ENCODE peak calls at places on chromosomes 7 and 10, in nine cellular contexts. One of them, this sample, is unnamed. For H3K36me3, the result is how much of the 10 kb centered on the place peaks cover.

GRCh38 chr10:46314046-46314445 is 27.2 kb downstream of the ANTXRL start:
- DNase-seq in HepG2: no peak
- DNase-seq in heart right ventricle: no peak
- DNase-seq in mammary epithelial cell: no peak
- DNase-seq in transverse colon: no peak
- DNase-seq in heart left ventricle: no peak
- DNase-seq in spleen: peak
- DNase-seq in uterus: no peak
- DNase-seq in CD8-positive, alpha-beta T cell: peak
- DNase-seq in this sample: no peak

GRCh38 chr7:155816996-155817395 is 4.7 kb upstream of the SHH start:
- DNase-seq in HepG2: no peak
- DNase-seq in heart right ventricle: no peak
- DNase-seq in mammary epithelial cell: no peak
- DNase-seq in transverse colon: no peak
- DNase-seq in heart left ventricle: peak
- DNase-seq in spleen: peak
- DNase-seq in uterus: no peak
- DNase-seq in CD8-positive, alpha-beta T cell: no peak
- DNase-seq in this sample: no peak

GRCh38 chr10:2929457-2929856 is 137.9 kb upstream of the PFKP start:
- DNase-seq in HepG2: no peak
- DNase-seq in heart right ventricle: no peak
- DNase-seq in mammary epithelial cell: no peak
- DNase-seq in transverse colon: no peak
- DNase-seq in heart left ventricle: no peak
- DNase-seq in spleen: no peak
- DNase-seq in uterus: no peak
- DNase-seq in CD8-positive, alpha-beta T cell: no peak
- DNase-seq in this sample: no peak

GRCh38 chr7:43295429-43295828 is 183.0 kb downstream of the HECW1 start:
- DNase-seq in HepG2: no peak
- DNase-seq in heart right ventricle: no peak
- DNase-seq in mammary epithelial cell: no peak
- DNase-seq in transverse colon: no peak
- DNase-seq in heart left ventricle: no peak
- DNase-seq in spleen: no peak
- DNase-seq in uterus: no peak
- DNase-seq in CD8-positive, alpha-beta T cell: no peak
- DNase-seq in this sample: no peak

GRCh38 chr7:75054744-75055527 is 18.7 kb downstream of the RCC1L start:
- DNase-seq in HepG2: no peak
- DNase-seq in heart right ventricle: peak
- DNase-seq in mammary epithelial cell: peak
- DNase-seq in transverse colon: no peak
- DNase-seq in heart left ventricle: peak
- DNase-seq in spleen: no peak
- DNase-seq in uterus: peak
- DNase-seq in CD8-positive, alpha-beta T cell: no peak
- DNase-seq in this sample: no peak

GRCh38 chr7:25854608-25855497 is 297.1 kb upstream of the NFE2L3 start:
- DNase-seq in HepG2: peak
- DNase-seq in heart right ventricle: peak
- DNase-seq in mammary epithelial cell: peak
- DNase-seq in transverse colon: peak
- DNase-seq in heart left ventricle: no peak
- DNase-seq in spleen: no peak
- DNase-seq in uterus: peak
- DNase-seq in CD8-positive, alpha-beta T cell: no peak
- DNase-seq in this sample: no peak

GRCh38 chr10:124011464-124011863 is 81.9 kb downstream of the CHST15 start:
- DNase-seq in HepG2: no peak
- DNase-seq in heart right ventricle: no peak
- DNase-seq in mammary epithelial cell: peak
- DNase-seq in transverse colon: no peak
- DNase-seq in heart left ventricle: no peak
- DNase-seq in spleen: peak
- DNase-seq in uterus: no peak
- DNase-seq in CD8-positive, alpha-beta T cell: no peak
- DNase-seq in this sample: no peak

GRCh38 chr10:14485986-14486385 is 155.3 kb upstream of the FRMD4A start:
- DNase-seq in HepG2: no peak
- DNase-seq in heart right ventricle: no peak
- DNase-seq in mammary epithelial cell: no peak
- DNase-seq in transverse colon: no peak
- DNase-seq in heart left ventricle: no peak
- DNase-seq in spleen: no peak
- DNase-seq in uterus: no peak
- DNase-seq in CD8-positive, alpha-beta T cell: no peak
- DNase-seq in this sample: no peak

GRCh38 chr10:76352300-76352699 is 920.9 kb downstream of the LRMDA start:
- DNase-seq in HepG2: no peak
- DNase-seq in heart right ventricle: no peak
- DNase-seq in mammary epithelial cell: peak
- DNase-seq in transverse colon: no peak
- DNase-seq in heart left ventricle: no peak
- DNase-seq in spleen: no peak
- DNase-seq in uterus: no peak
- DNase-seq in CD8-positive, alpha-beta T cell: no peak
- DNase-seq in this sample: no peak

GRCh38 chr7:124922200-124922599 is 7.4 kb downstream of the POT1 start:
- DNase-seq in HepG2: no peak
- DNase-seq in heart right ventricle: no peak
- DNase-seq in mammary epithelial cell: no peak
- DNase-seq in transverse colon: no peak
- DNase-seq in heart left ventricle: no peak
- DNase-seq in spleen: no peak
- DNase-seq in uterus: no peak
- DNase-seq in CD8-positive, alpha-beta T cell: no peak
- DNase-seq in this sample: no peak

DNA sequence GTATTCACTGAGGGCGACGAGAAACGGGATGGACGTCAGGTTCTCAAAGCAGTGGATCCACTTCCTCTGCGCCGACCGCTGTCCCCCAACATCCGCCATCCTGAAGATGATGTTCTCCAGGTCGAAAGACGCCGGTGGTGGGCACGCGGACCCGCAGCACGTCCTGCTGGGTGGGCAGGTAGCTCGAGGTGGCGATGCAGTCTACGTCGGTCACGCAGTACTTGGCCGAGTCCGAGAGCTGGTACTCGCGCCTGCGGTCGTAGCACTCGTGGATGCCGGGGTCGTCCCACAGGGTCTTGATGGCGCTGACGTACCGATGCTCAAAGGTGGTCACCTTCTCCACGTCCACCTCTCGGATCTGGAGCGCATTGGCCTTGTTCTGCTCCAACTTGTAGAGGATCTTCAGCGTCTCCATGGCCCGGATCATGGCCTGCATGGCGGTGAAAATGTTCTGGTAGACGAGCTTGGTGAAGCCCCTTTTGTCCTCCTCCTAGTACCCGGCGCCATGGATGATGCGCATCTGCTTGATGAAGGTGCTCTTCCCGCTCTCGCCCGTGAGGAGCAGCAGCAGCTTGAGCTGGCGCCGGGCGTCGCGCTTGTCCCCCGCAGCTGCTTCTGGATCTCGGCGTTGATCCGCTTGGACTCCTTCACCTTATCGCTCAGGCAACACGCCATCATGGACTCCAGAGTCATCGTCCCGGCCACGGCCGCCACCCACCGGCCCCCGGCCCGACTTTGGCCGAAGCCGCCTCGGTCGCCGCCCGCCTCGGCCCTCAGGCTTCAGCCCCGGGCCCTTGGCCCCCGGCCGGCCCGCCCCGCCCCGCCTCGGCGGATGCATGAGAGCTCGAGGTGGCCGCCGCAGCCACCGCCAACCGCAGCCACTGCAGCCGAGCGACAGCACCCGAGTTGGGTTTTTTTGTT is 122.9 kb upstream of the KCTD7 start:
- DNase-seq in HepG2: no peak
- DNase-seq in heart right ventricle: no peak
- DNase-seq in mammary epithelial cell: no peak
- DNase-seq in transverse colon: no peak
- DNase-seq in heart left ventricle: peak
- DNase-seq in spleen: peak
- DNase-seq in uterus: no peak
- DNase-seq in CD8-positive, alpha-beta T cell: peak
- DNase-seq in this sample: no peak
- H3K4me3 ChIP-seq in HepG2: no peak
- H3K4me3 ChIP-seq in heart right ventricle: peak
- H3K4me3 ChIP-seq in mammary epithelial cell: peak
- H3K4me3 ChIP-seq in transverse colon: peak
- H3K4me3 ChIP-seq in heart left ventricle: peak
- H3K4me3 ChIP-seq in spleen: peak
- H3K4me3 ChIP-seq in uterus: peak
- H3K4me3 ChIP-seq in CD8-positive, alpha-beta T cell: peak
- H3K4me3 ChIP-seq in this sample: no peak

GRCh38 chr7:140924019-140924820 is 509 bp downstream of the BRAF start:
- DNase-seq in HepG2: peak
- DNase-seq in heart right ventricle: peak
- DNase-seq in mammary epithelial cell: peak
- DNase-seq in transverse colon: peak
- DNase-seq in heart left ventricle: peak
- DNase-seq in spleen: no peak
- DNase-seq in uterus: peak
- DNase-seq in CD8-positive, alpha-beta T cell: peak
- DNase-seq in this sample: peak
- TF ChIP-seq CTCF in HepG2: peak
- TF ChIP-seq CTCF in heart right ventricle: no peak
- TF ChIP-seq CTCF in mammary epithelial cell: peak
- TF ChIP-seq CTCF in transverse colon: peak
- TF ChIP-seq CTCF in heart left ventricle: peak
- TF ChIP-seq CTCF in spleen: no peak
- TF ChIP-seq CTCF in uterus: peak
- TF ChIP-seq CTCF in CD8-positive, alpha-beta T cell: no peak
- TF ChIP-seq CTCF in this sample: peak

GRCh38 chr7:100575206-100575631 is 1.5 kb upstream of the SAP25 start:
- DNase-seq in HepG2: no peak
- DNase-seq in heart right ventricle: no peak
- DNase-seq in mammary epithelial cell: no peak
- DNase-seq in transverse colon: no peak
- DNase-seq in heart left ventricle: peak
- DNase-seq in spleen: no peak
- DNase-seq in uterus: no peak
- DNase-seq in CD8-positive, alpha-beta T cell: no peak
- DNase-seq in this sample: no peak
- H3K36me3 ChIP-seq in HepG2: under half
- H3K36me3 ChIP-seq in heart right ventricle: half or more
- H3K36me3 ChIP-seq in mammary epithelial cell: under half
- H3K36me3 ChIP-seq in transverse colon: under half
- H3K36me3 ChIP-seq in heart left ventricle: half or more
- H3K36me3 ChIP-seq in spleen: half or more
- H3K36me3 ChIP-seq in uterus: under half
- H3K36me3 ChIP-seq in CD8-positive, alpha-beta T cell: half or more
- H3K36me3 ChIP-seq in this sample: under half

DNA sequence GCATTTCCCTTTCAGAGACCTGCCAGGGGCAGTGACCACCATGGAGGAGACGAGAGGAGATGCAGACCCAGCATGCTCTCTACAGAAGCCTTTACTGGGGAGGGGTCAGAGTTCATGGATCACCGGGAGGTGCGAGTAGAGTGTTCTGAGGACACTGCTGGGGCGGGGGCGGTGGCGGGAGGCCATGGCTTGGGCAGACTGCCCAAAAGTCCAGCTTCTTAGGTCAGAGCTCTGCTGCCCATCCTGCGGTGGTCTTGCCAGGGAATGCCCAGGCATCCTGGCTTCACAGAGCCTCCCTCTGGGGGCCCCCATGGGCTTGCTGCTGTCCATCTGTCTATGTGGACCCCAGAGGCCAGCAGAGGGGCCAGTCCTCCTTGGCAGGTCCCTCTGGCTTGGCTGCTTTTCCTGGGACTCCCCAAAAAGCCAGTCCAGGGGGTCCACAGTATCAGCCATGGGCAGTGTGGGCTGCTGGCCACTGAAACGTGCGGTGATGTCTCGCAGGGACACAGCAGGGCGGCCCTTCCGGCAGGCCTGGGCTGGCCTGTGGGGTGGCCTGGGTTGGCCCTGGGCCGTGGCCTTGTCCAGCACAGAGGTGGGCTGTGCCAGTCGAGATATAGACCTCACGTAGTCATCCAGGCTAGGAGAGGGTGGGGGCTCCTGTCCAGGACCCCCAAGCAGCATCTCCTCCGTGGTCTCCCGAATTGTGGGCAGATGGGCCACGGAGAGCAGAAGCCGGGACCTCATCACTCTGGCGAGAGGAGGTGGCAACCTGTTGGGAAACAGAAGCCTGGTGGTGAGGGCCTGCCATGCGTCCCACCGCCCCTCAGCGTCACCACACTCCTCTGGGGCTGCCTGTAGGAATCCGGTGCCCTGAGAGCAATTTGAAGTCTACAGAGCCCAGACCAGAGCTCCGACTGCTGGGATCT is 1.1 kb downstream of the DEPP1 start:
- DNase-seq in HepG2: no peak
- DNase-seq in heart right ventricle: no peak
- DNase-seq in mammary epithelial cell: no peak
- DNase-seq in transverse colon: peak
- DNase-seq in heart left ventricle: no peak
- DNase-seq in spleen: peak
- DNase-seq in uterus: peak
- DNase-seq in CD8-positive, alpha-beta T cell: no peak
- DNase-seq in this sample: no peak
- H3K4me3 ChIP-seq in HepG2: peak
- H3K4me3 ChIP-seq in heart right ventricle: peak
- H3K4me3 ChIP-seq in mammary epithelial cell: peak
- H3K4me3 ChIP-seq in transverse colon: peak
- H3K4me3 ChIP-seq in heart left ventricle: peak
- H3K4me3 ChIP-seq in spleen: peak
- H3K4me3 ChIP-seq in uterus: peak
- H3K4me3 ChIP-seq in CD8-positive, alpha-beta T cell: no peak
- H3K4me3 ChIP-seq in this sample: no peak

This sample was measured in GM06990.